ENCODE peak calls at places on chromosomes 3 and 15, in five cellular contexts. One of them, this sample, is unnamed.

GRCh38 chr3:164732166-164732565 is 346.1 kb downstream of the SI start:
- DNase-seq in NCI-H2171 treated with DMSO at 0.1 percent for 48 hours: no peak
- DNase-seq in A549: no peak
- DNase-seq in NCI-H1694 treated with DMSO at 0.1 percent for 48 hours: no peak
- DNase-seq in C1 segment of cervical spinal cord: no peak
- DNase-seq in this sample: no peak

GRCh38 chr15:90047956-90048575 is 46.9 kb downstream of the ZNF710 start:
- DNase-seq in NCI-H2171 treated with DMSO at 0.1 percent for 48 hours: no peak
- DNase-seq in A549: no peak
- DNase-seq in NCI-H1694 treated with DMSO at 0.1 percent for 48 hours: no peak
- DNase-seq in C1 segment of cervical spinal cord: no peak
- DNase-seq in this sample: peak

GRCh38 chr3:123349566-123350450 is 99.1 kb downstream of the ADCY5 start:
- DNase-seq in NCI-H2171 treated with DMSO at 0.1 percent for 48 hours: no peak
- DNase-seq in A549: no peak
- DNase-seq in NCI-H1694 treated with DMSO at 0.1 percent for 48 hours: no peak
- DNase-seq in C1 segment of cervical spinal cord: no peak
- DNase-seq in this sample: no peak

GRCh38 chr15:67685008-67685599 is 140.2 kb upstream of the SKOR1 start:
- DNase-seq in NCI-H2171 treated with DMSO at 0.1 percent for 48 hours: peak
- DNase-seq in A549: peak
- DNase-seq in NCI-H1694 treated with DMSO at 0.1 percent for 48 hours: peak
- DNase-seq in C1 segment of cervical spinal cord: no peak
- DNase-seq in this sample: no peak

GRCh38 chr15:93182806-93183205 is 93.8 kb upstream of the RGMA start:
- DNase-seq in NCI-H2171 treated with DMSO at 0.1 percent for 48 hours: no peak
- DNase-seq in A549: no peak
- DNase-seq in NCI-H1694 treated with DMSO at 0.1 percent for 48 hours: no peak
- DNase-seq in C1 segment of cervical spinal cord: no peak
- DNase-seq in this sample: no peak

GRCh38 chr3:49801160-49801559 is 1.5 kb upstream of the CDHR4 start:
- DNase-seq in NCI-H2171 treated with DMSO at 0.1 percent for 48 hours: no peak
- DNase-seq in A549: no peak
- DNase-seq in NCI-H1694 treated with DMSO at 0.1 percent for 48 hours: no peak
- DNase-seq in C1 segment of cervical spinal cord: no peak
- DNase-seq in this sample: no peak

GRCh38 chr3:197590313-197590962 is 34.7 kb upstream of the BDH1 start:
- DNase-seq in NCI-H2171 treated with DMSO at 0.1 percent for 48 hours: no peak
- DNase-seq in A549: peak
- DNase-seq in NCI-H1694 treated with DMSO at 0.1 percent for 48 hours: no peak
- DNase-seq in C1 segment of cervical spinal cord: no peak
- DNase-seq in this sample: peak

GRCh38 chr15:80568298-80568697 is 126.8 kb upstream of the ABHD17C start:
- DNase-seq in NCI-H2171 treated with DMSO at 0.1 percent for 48 hours: no peak
- DNase-seq in A549: no peak
- DNase-seq in NCI-H1694 treated with DMSO at 0.1 percent for 48 hours: no peak
- DNase-seq in C1 segment of cervical spinal cord: no peak
- DNase-seq in this sample: no peak

GRCh38 chr15:70269331-70269911 is 171.7 kb upstream of the TLE3 start:
- DNase-seq in NCI-H2171 treated with DMSO at 0.1 percent for 48 hours: peak
- DNase-seq in A549: no peak
- DNase-seq in NCI-H1694 treated with DMSO at 0.1 percent for 48 hours: peak
- DNase-seq in C1 segment of cervical spinal cord: no peak
- DNase-seq in this sample: no peak

GRCh38 chr3:170301404-170301803 is 56.1 kb upstream of the SKIL start:
- DNase-seq in NCI-H2171 treated with DMSO at 0.1 percent for 48 hours: peak
- DNase-seq in A549: no peak
- DNase-seq in NCI-H1694 treated with DMSO at 0.1 percent for 48 hours: no peak
- DNase-seq in C1 segment of cervical spinal cord: no peak
- DNase-seq in this sample: no peak

GRCh38 chr15:68285243-68285980 is 7.9 kb downstream of the FEM1B start:
- DNase-seq in NCI-H2171 treated with DMSO at 0.1 percent for 48 hours: no peak
- DNase-seq in A549: no peak
- DNase-seq in NCI-H1694 treated with DMSO at 0.1 percent for 48 hours: no peak
- DNase-seq in C1 segment of cervical spinal cord: no peak
- DNase-seq in this sample: no peak

GRCh38 chr15:78370013-78370412 is 29.9 kb downstream of the CRABP1 start:
- DNase-seq in NCI-H2171 treated with DMSO at 0.1 percent for 48 hours: no peak
- DNase-seq in A549: no peak
- DNase-seq in NCI-H1694 treated with DMSO at 0.1 percent for 48 hours: no peak
- DNase-seq in C1 segment of cervical spinal cord: no peak
- DNase-seq in this sample: no peak

GRCh38 chr3:127324913-127325629 is 37.2 kb upstream of the PRR20G start:
- DNase-seq in NCI-H2171 treated with DMSO at 0.1 percent for 48 hours: no peak
- DNase-seq in A549: no peak
- DNase-seq in NCI-H1694 treated with DMSO at 0.1 percent for 48 hours: no peak
- DNase-seq in C1 segment of cervical spinal cord: no peak
- DNase-seq in this sample: no peak

GRCh38 chr3:156776046-156776445 is 50.1 kb upstream of the LEKR1 start:
- DNase-seq in NCI-H2171 treated with DMSO at 0.1 percent for 48 hours: no peak
- DNase-seq in A549: no peak
- DNase-seq in NCI-H1694 treated with DMSO at 0.1 percent for 48 hours: no peak
- DNase-seq in C1 segment of cervical spinal cord: no peak
- DNase-seq in this sample: no peak

GRCh38 chr3:177813322-177813721 is 616.0 kb upstream of the TBL1XR1 start:
- DNase-seq in NCI-H2171 treated with DMSO at 0.1 percent for 48 hours: no peak
- DNase-seq in A549: peak
- DNase-seq in NCI-H1694 treated with DMSO at 0.1 percent for 48 hours: no peak
- DNase-seq in C1 segment of cervical spinal cord: no peak
- DNase-seq in this sample: no peak

GRCh38 chr3:186182850-186183249 is 74.0 kb upstream of the ETV5 start:
- DNase-seq in NCI-H2171 treated with DMSO at 0.1 percent for 48 hours: no peak
- DNase-seq in A549: no peak
- DNase-seq in NCI-H1694 treated with DMSO at 0.1 percent for 48 hours: no peak
- DNase-seq in C1 segment of cervical spinal cord: no peak
- DNase-seq in this sample: no peak

GRCh38 chr15:101027920-101028319 is 108.8 kb downstream of the LRRK1 start:
- DNase-seq in NCI-H2171 treated with DMSO at 0.1 percent for 48 hours: no peak
- DNase-seq in A549: no peak
- DNase-seq in NCI-H1694 treated with DMSO at 0.1 percent for 48 hours: no peak
- DNase-seq in C1 segment of cervical spinal cord: no peak
- DNase-seq in this sample: no peak

GRCh38 chr3:28328188-28329151 is 20.1 kb upstream of the ZCWPW2 start:
- DNase-seq in NCI-H2171 treated with DMSO at 0.1 percent for 48 hours: peak
- DNase-seq in A549: peak
- DNase-seq in NCI-H1694 treated with DMSO at 0.1 percent for 48 hours: peak
- DNase-seq in C1 segment of cervical spinal cord: no peak
- DNase-seq in this sample: peak

GRCh38 chr3:182962162-182962561 is 18.2 kb downstream of the DCUN1D1 start:
- DNase-seq in NCI-H2171 treated with DMSO at 0.1 percent for 48 hours: no peak
- DNase-seq in A549: no peak
- DNase-seq in NCI-H1694 treated with DMSO at 0.1 percent for 48 hours: no peak
- DNase-seq in C1 segment of cervical spinal cord: no peak
- DNase-seq in this sample: peak

GRCh38 chr3:56200251-56200650 is 268.0 kb downstream of the ERC2 start:
- DNase-seq in NCI-H2171 treated with DMSO at 0.1 percent for 48 hours: no peak
- DNase-seq in A549: no peak
- DNase-seq in NCI-H1694 treated with DMSO at 0.1 percent for 48 hours: no peak
- DNase-seq in C1 segment of cervical spinal cord: no peak
- DNase-seq in this sample: no peak

GRCh38 chr15:22806664-22807063 is 20.2 kb downstream of the NIPA1 start:
- DNase-seq in NCI-H2171 treated with DMSO at 0.1 percent for 48 hours: no peak
- DNase-seq in A549: no peak
- DNase-seq in NCI-H1694 treated with DMSO at 0.1 percent for 48 hours: no peak
- DNase-seq in C1 segment of cervical spinal cord: no peak
- DNase-seq in this sample: no peak

GRCh38 chr3:24450142-24450932 is 44.3 kb downstream of the THRB start:
- DNase-seq in NCI-H2171 treated with DMSO at 0.1 percent for 48 hours: no peak
- DNase-seq in A549: no peak
- DNase-seq in NCI-H1694 treated with DMSO at 0.1 percent for 48 hours: no peak
- DNase-seq in C1 segment of cervical spinal cord: no peak
- DNase-seq in this sample: no peak

GRCh38 chr3:127750226-127751031 is 71.9 kb downstream of the MGLL start:
- DNase-seq in NCI-H2171 treated with DMSO at 0.1 percent for 48 hours: peak
- DNase-seq in A549: no peak
- DNase-seq in NCI-H1694 treated with DMSO at 0.1 percent for 48 hours: peak
- DNase-seq in C1 segment of cervical spinal cord: no peak
- DNase-seq in this sample: no peak

GRCh38 chr3:13159890-13160289 is 86.7 kb upstream of the IQSEC1 start:
- DNase-seq in NCI-H2171 treated with DMSO at 0.1 percent for 48 hours: no peak
- DNase-seq in A549: no peak
- DNase-seq in NCI-H1694 treated with DMSO at 0.1 percent for 48 hours: no peak
- DNase-seq in C1 segment of cervical spinal cord: no peak
- DNase-seq in this sample: no peak

GRCh38 chr3:188578579-188579363 is 424.8 kb downstream of the LPP start:
- DNase-seq in NCI-H2171 treated with DMSO at 0.1 percent for 48 hours: no peak
- DNase-seq in A549: no peak
- DNase-seq in NCI-H1694 treated with DMSO at 0.1 percent for 48 hours: no peak
- DNase-seq in C1 segment of cervical spinal cord: peak
- DNase-seq in this sample: peak

GRCh38 chr15:101133751-101134261 is 118.0 kb downstream of the CHSY1 start:
- DNase-seq in NCI-H2171 treated with DMSO at 0.1 percent for 48 hours: no peak
- DNase-seq in A549: no peak
- DNase-seq in NCI-H1694 treated with DMSO at 0.1 percent for 48 hours: no peak
- DNase-seq in C1 segment of cervical spinal cord: no peak
- DNase-seq in this sample: peak

GRCh38 chr15:97960364-97961066 is at the start of gene ARRDC4:
- DNase-seq in NCI-H2171 treated with DMSO at 0.1 percent for 48 hours: peak
- DNase-seq in A549: peak
- DNase-seq in NCI-H1694 treated with DMSO at 0.1 percent for 48 hours: peak
- DNase-seq in C1 segment of cervical spinal cord: peak
- DNase-seq in this sample: peak

GRCh38 chr3:76039431-76039830 is 254.1 kb upstream of the ZNF717 start:
- DNase-seq in NCI-H2171 treated with DMSO at 0.1 percent for 48 hours: no peak
- DNase-seq in A549: no peak
- DNase-seq in NCI-H1694 treated with DMSO at 0.1 percent for 48 hours: no peak
- DNase-seq in C1 segment of cervical spinal cord: no peak
- DNase-seq in this sample: no peak

GRCh38 chr3:126340943-126341754 is 16.1 kb downstream of the KLF15 start:
- DNase-seq in NCI-H2171 treated with DMSO at 0.1 percent for 48 hours: no peak
- DNase-seq in A549: no peak
- DNase-seq in NCI-H1694 treated with DMSO at 0.1 percent for 48 hours: no peak
- DNase-seq in C1 segment of cervical spinal cord: no peak
- DNase-seq in this sample: no peak

GRCh38 chr3:632571-633170 is 436.1 kb downstream of the CHL1 start:
- DNase-seq in NCI-H2171 treated with DMSO at 0.1 percent for 48 hours: peak
- DNase-seq in A549: peak
- DNase-seq in NCI-H1694 treated with DMSO at 0.1 percent for 48 hours: peak
- DNase-seq in C1 segment of cervical spinal cord: peak
- DNase-seq in this sample: peak

GRCh38 chr15:59662260-59662659 is 4.9 kb upstream of the GTF2A2 start:
- DNase-seq in NCI-H2171 treated with DMSO at 0.1 percent for 48 hours: no peak
- DNase-seq in A549: no peak
- DNase-seq in NCI-H1694 treated with DMSO at 0.1 percent for 48 hours: no peak
- DNase-seq in C1 segment of cervical spinal cord: no peak
- DNase-seq in this sample: no peak

GRCh38 chr3:148205945-148206845 is 491.5 kb upstream of the AGTR1 start:
- DNase-seq in NCI-H2171 treated with DMSO at 0.1 percent for 48 hours: no peak
- DNase-seq in A549: no peak
- DNase-seq in NCI-H1694 treated with DMSO at 0.1 percent for 48 hours: no peak
- DNase-seq in C1 segment of cervical spinal cord: no peak
- DNase-seq in this sample: no peak

This sample was measured in cerebellum.